ENCODE peak calls at places on chromosome 20, in four cellular contexts. One of them, this sample, is unnamed.

GRCh38 chr20:8664778-8665177 is 404.1 kb upstream of the PLCB4 start:
- DNase-seq in pancreas: no peak
- DNase-seq in mesenchymal stem cell: no peak
- DNase-seq in HL-60: no peak
- DNase-seq in this sample: no peak

GRCh38 chr20:43973231-43973630 is 58.6 kb downstream of the TOX2 start:
- DNase-seq in HL-60: no peak
- DNase-seq in mesenchymal stem cell: no peak
- DNase-seq in pancreas: no peak
- DNase-seq in this sample: no peak

GRCh38 chr20:41786158-41786557 is 168.0 kb upstream of the CHD6 start:
- DNase-seq in HL-60: no peak
- DNase-seq in pancreas: no peak
- DNase-seq in mesenchymal stem cell: no peak
- DNase-seq in this sample: no peak

GRCh38 chr20:61599061-61599930 is 347.2 kb downstream of the CDH4 start:
- DNase-seq in HL-60: no peak
- DNase-seq in pancreas: no peak
- DNase-seq in mesenchymal stem cell: no peak
- DNase-seq in this sample: no peak

GRCh38 chr20:8168785-8169288 is 36.8 kb downstream of the PLCB1 start:
- DNase-seq in HL-60: no peak
- DNase-seq in pancreas: no peak
- DNase-seq in mesenchymal stem cell: no peak
- DNase-seq in this sample: no peak

GRCh38 chr20:3238616-3239025 is 369 bp downstream of the SLC4A11 start:
- DNase-seq in mesenchymal stem cell: peak; percentile 38
- DNase-seq in HL-60: no peak
- DNase-seq in pancreas: no peak
- DNase-seq in this sample: no peak

GRCh38 chr20:44979090-44979621 is 12.8 kb downstream of the STK4 start:
- DNase-seq in HL-60: peak; percentile 72
- DNase-seq in pancreas: no peak
- DNase-seq in mesenchymal stem cell: peak; percentile 80
- DNase-seq in this sample: no peak

GRCh38 chr20:54083459-54083858 is 13.1 kb upstream of the BCAS1 start:
- DNase-seq in mesenchymal stem cell: no peak
- DNase-seq in pancreas: no peak
- DNase-seq in HL-60: no peak
- DNase-seq in this sample: no peak

GRCh38 chr20:40274912-40275654 is 414.0 kb downstream of the MAFB start:
- DNase-seq in HL-60: no peak
- DNase-seq in mesenchymal stem cell: no peak
- DNase-seq in pancreas: no peak
- DNase-seq in this sample: no peak

GRCh38 chr20:7806831-7807230 is 133.4 kb downstream of the HAO1 start:
- DNase-seq in HL-60: no peak
- DNase-seq in mesenchymal stem cell: no peak
- DNase-seq in pancreas: no peak
- DNase-seq in this sample: no peak

GRCh38 chr20:3510110-3510509 is 39.3 kb downstream of the ATRN start:
- DNase-seq in HL-60: no peak
- DNase-seq in pancreas: no peak
- DNase-seq in mesenchymal stem cell: no peak
- DNase-seq in this sample: no peak

GRCh38 chr20:37282558-37282957 is 6.9 kb upstream of the MANBAL start:
- DNase-seq in pancreas: no peak
- DNase-seq in HL-60: no peak
- DNase-seq in mesenchymal stem cell: peak; percentile 77
- DNase-seq in this sample: no peak

GRCh38 chr20:42887281-42887680 is 302.4 kb downstream of the PTPRT start:
- DNase-seq in HL-60: no peak
- DNase-seq in mesenchymal stem cell: no peak
- DNase-seq in pancreas: no peak
- DNase-seq in this sample: no peak

GRCh38 chr20:3800256-3800877 is 4.3 kb downstream of the CDC25B start:
- DNase-seq in HL-60: no peak
- DNase-seq in mesenchymal stem cell: no peak
- DNase-seq in pancreas: no peak
- DNase-seq in this sample: no peak

GRCh38 chr20:52219441-52219840 is 27.9 kb upstream of the ZFP64 start:
- DNase-seq in HL-60: no peak
- DNase-seq in pancreas: no peak
- DNase-seq in mesenchymal stem cell: peak; percentile 15
- DNase-seq in this sample: no peak

GRCh38 chr20:40966516-40967185 is 62.0 kb upstream of the TOP1 start:
- DNase-seq in mesenchymal stem cell: no peak
- DNase-seq in pancreas: no peak
- DNase-seq in HL-60: no peak
- DNase-seq in this sample: no peak

GRCh38 chr20:56362833-56363413 is 4.1 kb downstream of the FAM210B start:
- DNase-seq in pancreas: no peak
- DNase-seq in HL-60: no peak
- DNase-seq in mesenchymal stem cell: no peak
- DNase-seq in this sample: no peak

GRCh38 chr20:1579488-1579887 is 22.0 kb upstream of the SIRPD start:
- DNase-seq in mesenchymal stem cell: no peak
- DNase-seq in pancreas: no peak
- DNase-seq in HL-60: no peak
- DNase-seq in this sample: no peak

GRCh38 chr20:61719691-61720347 is 345.9 kb downstream of the TAF4 start:
- DNase-seq in HL-60: peak; percentile 4
- DNase-seq in pancreas: no peak
- DNase-seq in mesenchymal stem cell: no peak
- DNase-seq in this sample: no peak

GRCh38 chr20:31920275-31920855 is 31.5 kb downstream of the PDRG1 start:
- DNase-seq in HL-60: no peak
- DNase-seq in pancreas: no peak
- DNase-seq in mesenchymal stem cell: no peak
- DNase-seq in this sample: no peak

GRCh38 chr20:36802326-36803223 is 29.0 kb upstream of the DSN1 start:
- DNase-seq in HL-60: no peak
- DNase-seq in mesenchymal stem cell: peak; percentile 52
- DNase-seq in pancreas: no peak
- DNase-seq in this sample: no peak

GRCh38 chr20:31851240-31851955 is 6.0 kb upstream of the FOXS1 start:
- DNase-seq in HL-60: no peak
- DNase-seq in pancreas: peak; percentile 11
- DNase-seq in mesenchymal stem cell: no peak
- DNase-seq in this sample: no peak

GRCh38 chr20:60062431-60063336 is 104.5 kb downstream of the CDH26 start:
- DNase-seq in HL-60: no peak
- DNase-seq in mesenchymal stem cell: peak; percentile 26
- DNase-seq in pancreas: no peak
- DNase-seq in this sample: no peak

GRCh38 chr20:1987826-1988225 is 6.0 kb downstream of the PDYN start:
- DNase-seq in mesenchymal stem cell: no peak
- DNase-seq in pancreas: no peak
- DNase-seq in HL-60: no peak
- DNase-seq in this sample: no peak

GRCh38 chr20:35947907-35948306 is 6.4 kb downstream of the SCAND1 start:
- DNase-seq in HL-60: no peak
- DNase-seq in mesenchymal stem cell: no peak
- DNase-seq in pancreas: no peak
- DNase-seq in this sample: no peak

GRCh38 chr20:4808872-4809271 is 87.2 kb downstream of the PRND start:
- DNase-seq in mesenchymal stem cell: no peak
- DNase-seq in pancreas: no peak
- DNase-seq in HL-60: no peak
- DNase-seq in this sample: no peak

GRCh38 chr20:51554538-51555165 is 12.1 kb upstream of the NFATC2 start:
- DNase-seq in mesenchymal stem cell: peak; percentile 68
- DNase-seq in pancreas: no peak
- DNase-seq in HL-60: no peak
- DNase-seq in this sample: no peak

GRCh38 chr20:10672579-10673127 is 1.1 kb downstream of the JAG1 start:
- DNase-seq in mesenchymal stem cell: peak; percentile 84
- DNase-seq in pancreas: peak; percentile 88
- DNase-seq in HL-60: peak; percentile 63
- DNase-seq in this sample: peak; percentile 75
- H3K27ac ChIP-seq in mesenchymal stem cell: peak overlapping the region; percentile 70
- H3K27ac ChIP-seq in pancreas: peak overlapping the region; percentile 99
- H3K27ac ChIP-seq in HL-60: peak overlapping the region; percentile 90
- H3K27ac ChIP-seq in this sample: peak overlapping the region; percentile 98

GRCh38 chr20:57627972-57628650 is 7.9 kb upstream of the ZBP1 start:
- DNase-seq in pancreas: no peak
- DNase-seq in HL-60: peak; percentile 81
- DNase-seq in mesenchymal stem cell: no peak
- DNase-seq in this sample: peak; percentile 27

GRCh38 chr20:57625978-57626377 is 5.8 kb upstream of the ZBP1 start:
- DNase-seq in pancreas: no peak
- DNase-seq in mesenchymal stem cell: no peak
- DNase-seq in HL-60: no peak
- DNase-seq in this sample: no peak

GRCh38 chr20:57629976-57630525 is 9.8 kb upstream of the ZBP1 start:
- DNase-seq in pancreas: no peak
- DNase-seq in mesenchymal stem cell: no peak
- DNase-seq in HL-60: no peak
- DNase-seq in this sample: peak; percentile 33

GRCh38 chr20:57625181-57625958 is 5.1 kb upstream of the ZBP1 start:
- DNase-seq in mesenchymal stem cell: no peak
- DNase-seq in HL-60: no peak
- DNase-seq in pancreas: no peak
- DNase-seq in this sample: peak; percentile 43

DNA sequence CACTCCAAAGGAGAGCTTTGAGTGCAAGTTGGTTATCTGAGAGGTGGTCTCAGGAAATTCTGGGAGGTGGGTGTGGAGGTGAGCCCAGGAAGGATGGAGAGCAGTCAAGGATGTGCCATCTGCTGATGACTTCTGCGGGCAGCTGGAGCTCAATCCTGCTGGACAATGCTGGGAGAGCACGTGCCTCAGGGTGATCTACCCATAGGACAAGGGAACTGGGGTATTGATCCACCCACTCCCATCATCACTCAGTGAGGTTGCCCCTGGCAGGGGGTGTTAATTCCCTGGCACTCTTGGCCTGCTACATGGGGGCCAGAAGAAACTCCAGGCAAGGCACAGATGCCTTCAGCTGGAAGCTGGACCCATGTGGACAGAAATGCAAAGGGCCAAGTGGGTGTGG is 7.1 kb upstream of the ZBP1 start:
- DNase-seq in pancreas: no peak
- DNase-seq in mesenchymal stem cell: no peak
- DNase-seq in HL-60: no peak
- DNase-seq in this sample: no peak
- H3K4me3 ChIP-seq in pancreas: no peak overlapping the region
- H3K4me3 ChIP-seq in mesenchymal stem cell: no peak overlapping the region
- H3K4me3 ChIP-seq in HL-60: no peak overlapping the region
- H3K4me3 ChIP-seq in this sample: no peak overlapping the region

GRCh38 chr20:33671573-33672288 is 2.5 kb downstream of the NECAB3 start:
- DNase-seq in HL-60: no peak
- DNase-seq in pancreas: no peak
- DNase-seq in mesenchymal stem cell: no peak
- DNase-seq in this sample: no peak
- H3K27ac ChIP-seq in HL-60: no peak overlapping the region
- H3K27ac ChIP-seq in pancreas: no peak overlapping the region
- H3K27ac ChIP-seq in mesenchymal stem cell: peak overlapping the region; percentile 29
- H3K27ac ChIP-seq in this sample: no peak overlapping the region

GRCh38 chr20:62980380-62980960 is 26.3 kb downstream of the BHLHE23 start:
- DNase-seq in mesenchymal stem cell: no peak
- DNase-seq in HL-60: no peak
- DNase-seq in pancreas: no peak
- DNase-seq in this sample: no peak
- H3K4me3 ChIP-seq in mesenchymal stem cell: no peak overlapping the region
- H3K4me3 ChIP-seq in HL-60: no peak overlapping the region
- H3K4me3 ChIP-seq in pancreas: no peak overlapping the region
- H3K4me3 ChIP-seq in this sample: no peak overlapping the region

GRCh38 chr20:50111120-50111828 is 1.7 kb downstream of the UBE2V1 start:
- DNase-seq in mesenchymal stem cell: peak; percentile 85
- DNase-seq in HL-60: no peak
- DNase-seq in pancreas: no peak
- DNase-seq in this sample: no peak

GRCh38 chr20:50112512-50113419 is at the start of gene UBE2V1:
- DNase-seq in HL-60: peak; percentile 81
- DNase-seq in pancreas: peak; percentile 97
- DNase-seq in mesenchymal stem cell: peak; percentile 90
- DNase-seq in this sample: peak; percentile 93

GRCh38 chr20:50110141-50111047 is 2.6 kb downstream of the UBE2V1 start:
- DNase-seq in mesenchymal stem cell: peak; percentile 50
- DNase-seq in pancreas: no peak
- DNase-seq in HL-60: no peak
- DNase-seq in this sample: no peak

GRCh38 chr20:50113420-50114224 is 672 bp upstream of the UBE2V1 start:
- DNase-seq in pancreas: no peak
- DNase-seq in HL-60: no peak
- DNase-seq in mesenchymal stem cell: no peak
- DNase-seq in this sample: no peak

DNA sequence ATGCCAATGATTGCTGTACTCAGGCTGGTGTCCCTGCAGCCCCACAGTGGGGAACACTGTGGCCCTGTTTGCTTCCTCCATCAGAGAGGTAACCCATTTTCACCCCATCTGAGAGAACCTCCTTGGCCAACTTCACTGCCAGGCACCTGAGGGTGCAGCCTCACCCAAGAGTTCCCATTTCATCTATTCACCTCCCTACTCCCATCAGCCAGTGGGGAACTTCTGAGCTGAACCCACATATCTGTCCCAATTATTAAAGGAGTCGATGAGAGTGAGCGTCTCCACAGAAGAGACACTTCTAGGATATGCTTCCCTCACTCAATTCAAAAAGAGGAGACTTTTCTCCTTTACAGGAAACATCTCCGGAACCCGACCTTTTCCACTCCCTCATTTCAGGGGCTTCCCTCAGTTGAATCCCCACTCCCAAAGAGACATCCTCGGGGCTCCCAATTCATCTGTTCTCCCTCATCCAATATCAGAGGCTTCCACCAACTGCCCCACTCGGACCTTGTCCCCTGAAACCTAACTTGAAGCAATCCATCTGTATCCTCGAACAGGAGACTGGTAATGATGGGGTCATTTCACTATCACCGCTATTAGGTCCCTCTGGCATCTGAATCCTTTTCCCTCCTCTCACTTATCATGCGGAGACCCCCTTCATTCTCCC is 988 bp downstream of the UBE2V1 start:
- DNase-seq in mesenchymal stem cell: no peak
- DNase-seq in pancreas: no peak
- DNase-seq in HL-60: no peak
- DNase-seq in this sample: no peak
- H3K27ac ChIP-seq in mesenchymal stem cell: peak overlapping the region; percentile 72
- H3K27ac ChIP-seq in pancreas: peak overlapping the region; percentile 82
- H3K27ac ChIP-seq in HL-60: peak overlapping the region; percentile 71
- H3K27ac ChIP-seq in this sample: peak overlapping the region; percentile 94